ENCODE peak calls at places on chromosomes 11 and 22, in eight cellular contexts. S is left ventricle myocardium inferior, N is GM23338, M is ovary, R is Peyer's patch, V is PC-9, D is heart right ventricle, I is mesendoderm. H is an unnamed sample. For H3K4me1, the result is how much of the 10 kb centered on the place peaks cover.

GRCh38 chr11:131637469-131638175 is 267.2 kb downstream of the NTM start:
- DNase-seq in S (no peak), N (no peak), M (no peak), R (no peak), V (no peak), D (no peak), I (no peak), H (peak)

GRCh38 chr11:36458129-36458918 is 51.7 kb downstream of the TRAF6 start:
- DNase-seq in S (no peak), N (peak), M (no peak), R (no peak), V (no peak), D (no peak), I (no peak), H (no peak)

GRCh38 chr22:17569971-17570511 is 6.7 kb downstream of the SLC25A18 start:
- DNase-seq in S (no peak), N (no peak), M (no peak), R (peak), V (no peak), D (no peak), I (peak), H (peak)

GRCh38 chr11:3684129-3684685 is 13.0 kb upstream of the CHRNA10 start:
- DNase-seq in S (no peak), N (no peak), M (no peak), R (no peak), V (no peak), D (no peak), I (no peak), H (no peak)

GRCh38 chr11:119634301-119634700 is 94.7 kb downstream of the NECTIN1 start:
- DNase-seq in S (no peak), N (no peak), M (no peak), R (no peak), V (no peak), D (no peak), I (no peak), H (no peak)

GRCh38 chr11:2591805-2592204 is 108.0 kb downstream of the KCNQ1OT1 start:
- DNase-seq in S (no peak), N (no peak), M (no peak), R (peak), V (no peak), D (peak), I (no peak), H (no peak)

GRCh38 chr22:18035740-18036139 is 11.4 kb upstream of the MICAL3 start:
- DNase-seq in S (peak), N (peak), M (no peak), R (no peak), V (peak), D (no peak), I (no peak), H (no peak)

GRCh38 chr11:120040136-120040840 is 97.6 kb downstream of the TRIM29 start:
- DNase-seq in S (no peak), N (no peak), M (no peak), R (peak), V (no peak), D (no peak), I (peak), H (no peak)

GRCh38 chr11:119205080-119205479 is 1.1 kb upstream of the CBL start:
- DNase-seq in S (peak), N (peak), M (no peak), R (peak), V (no peak), D (peak), I (no peak), H (no peak)

GRCh38 chr11:1747753-1748466 is 2.5 kb downstream of the IFITM10 start:
- DNase-seq in S (peak), N (no peak), M (no peak), R (no peak), V (no peak), D (peak), I (no peak), H (no peak)

GRCh38 chr11:125358254-125358840 is 137.7 kb downstream of the FEZ1 start:
- DNase-seq in S (no peak), N (no peak), M (no peak), R (no peak), V (no peak), D (no peak), I (no peak), H (no peak)

GRCh38 chr11:9956483-9956882 is 292.6 kb downstream of the SWAP70 start:
- DNase-seq in S (no peak), N (no peak), M (no peak), R (no peak), V (no peak), D (no peak), I (no peak), H (no peak)

GRCh38 chr11:83612891-83613766 is 327.0 kb upstream of the CCDC90B start:
- DNase-seq in S (no peak), N (peak), M (no peak), R (no peak), V (peak), D (no peak), I (peak), H (no peak)

GRCh38 chr11:12411806-12412727 is 34.7 kb downstream of the PARVA start:
- DNase-seq in S (peak), N (peak), M (peak), R (peak), V (peak), D (peak), I (peak), H (no peak)

DNA sequence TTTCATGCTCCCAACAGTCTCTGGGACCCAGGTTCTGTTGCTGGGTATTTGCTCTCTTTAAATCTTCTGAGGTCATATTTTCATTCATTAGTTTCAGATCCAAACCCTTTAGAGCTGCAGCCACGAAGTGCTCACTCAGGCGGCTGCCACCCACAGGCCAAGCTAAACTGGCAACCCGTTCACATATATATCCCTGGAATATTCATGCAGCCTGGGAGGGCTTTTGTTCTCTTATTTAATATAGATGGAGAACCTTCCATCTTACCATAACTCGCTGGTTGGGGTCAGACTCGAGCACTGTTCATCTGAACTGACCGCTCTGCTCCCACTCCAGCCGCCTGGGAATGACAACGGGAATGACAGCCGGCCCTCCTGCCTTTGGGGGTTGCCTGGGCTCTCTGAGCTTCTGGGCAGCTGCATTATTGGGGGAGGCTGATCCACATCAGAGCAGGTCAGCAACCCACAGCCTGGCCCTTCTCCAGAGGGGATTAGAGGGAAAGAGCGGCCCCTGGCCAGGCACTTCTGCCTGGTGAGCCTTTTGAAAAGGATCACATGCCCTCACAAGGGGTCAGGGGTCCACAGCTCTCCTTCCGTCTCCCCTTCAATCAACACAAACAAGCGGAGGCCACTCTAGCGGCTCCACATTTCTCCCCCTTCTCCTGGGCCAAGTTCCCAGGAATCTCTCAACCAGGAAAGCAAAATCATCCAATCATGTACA is 11.9 kb downstream of the TMEM184B start:
- DNase-seq in S (no peak), N (no peak), M (no peak), R (no peak), V (no peak), D (no peak), I (no peak), H (no peak)
- H3K4me3 ChIP-seq in S (peak), N (no peak), M (no peak), R (no peak), V (no peak), D (no peak), I (no peak), H (peak)

GRCh38 chr22:39152024-39152510 is 413 bp downstream of the CBX7 start:
- DNase-seq in S (no peak), N (no peak), M (no peak), R (no peak), V (no peak), D (no peak), I (no peak), H (no peak)
- H3K27ac ChIP-seq in S (peak), N (no peak), M (peak), R (peak), V (no peak), D (peak), I (no peak), H (peak)

GRCh38 chr11:62882428-62882742 is 1.7 kb downstream of the SLC3A2 start:
- DNase-seq in S (no peak), N (no peak), M (no peak), R (no peak), V (no peak), D (no peak), I (no peak), H (no peak)
- H3K4me1 ChIP-seq in S (half or more), N (under half), M (under half), R (half or more), V (half or more), D (half or more), I (under half), H (under half)

DNA sequence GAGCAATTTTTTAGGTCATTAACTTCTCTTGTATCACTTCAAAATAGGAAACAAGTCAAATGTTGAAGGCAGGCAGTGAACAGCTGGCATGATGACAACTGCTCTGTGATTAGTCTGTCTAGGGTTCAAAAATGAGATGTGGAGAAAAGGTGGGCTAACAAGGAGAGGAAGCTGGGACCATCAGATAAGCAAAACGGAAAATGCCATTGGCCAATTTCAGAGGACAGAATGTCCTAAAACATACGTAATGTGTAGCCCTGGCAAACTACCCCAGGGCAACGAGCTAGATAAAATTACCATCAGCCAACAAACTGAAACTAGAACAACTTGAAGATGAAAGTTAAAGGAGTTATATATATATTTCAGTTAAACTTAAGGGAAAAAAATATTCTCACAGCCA is 93.2 kb downstream of the RELT start:
- DNase-seq in S (no peak), N (no peak), M (no peak), R (no peak), V (no peak), D (no peak), I (no peak), H (no peak)
- H3K4me3 ChIP-seq in S (peak), N (no peak), M (no peak), R (no peak), V (no peak), D (no peak), I (no peak), H (no peak)

DNA sequence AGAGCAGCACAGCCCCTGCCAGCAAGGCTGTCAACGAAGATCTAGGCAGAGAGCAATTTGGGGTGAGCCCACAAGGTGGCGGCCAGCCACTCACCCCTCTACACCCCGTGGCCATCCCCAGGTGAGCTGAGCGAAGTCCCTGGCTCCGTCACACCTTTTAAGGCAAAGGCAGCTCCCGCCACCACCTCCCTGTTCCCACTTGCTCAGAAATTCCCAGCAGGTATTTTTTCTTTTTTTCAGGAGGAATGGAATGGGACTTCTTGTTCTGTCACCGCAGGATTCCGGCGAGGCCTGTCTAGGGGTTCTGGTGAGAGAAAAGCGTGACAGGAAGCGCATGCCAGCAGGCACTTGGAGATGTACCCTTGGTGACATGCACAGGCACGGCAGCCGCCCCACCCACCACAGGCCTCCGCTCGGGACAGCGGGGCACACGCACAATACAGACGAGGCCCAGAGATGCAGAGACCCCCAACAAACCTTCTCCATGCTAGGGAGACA is 10.0 kb downstream of the RPL3 start:
- DNase-seq in S (no peak), N (peak), M (peak), R (no peak), V (no peak), D (no peak), I (peak), H (peak)
- H3K27ac ChIP-seq in S (peak), N (peak), M (peak), R (peak), V (peak), D (peak), I (peak), H (peak)

GRCh38 chr11:126879516-126879915 is 121.1 kb downstream of the KIRREL3 start:
- DNase-seq in S (no peak), N (no peak), M (no peak), R (no peak), V (no peak), D (no peak), I (no peak), H (no peak)
- H3K4me1 ChIP-seq in S (under half), N (under half), M (under half), R (under half), V (under half), D (under half), I (under half), H (under half)

GRCh38 chr11:43944761-43945311 is 2.4 kb downstream of the C11orf96 start:
- DNase-seq in S (peak), N (peak), M (peak), R (peak), V (no peak), D (peak), I (peak), H (no peak)
- H3K4me3 ChIP-seq in S (peak), N (peak), M (peak), R (peak), V (no peak), D (peak), I (no peak), H (peak)

GRCh38 chr22:31635638-31636306 is 26.2 kb downstream of the PISD start:
- DNase-seq in S (no peak), N (no peak), M (no peak), R (no peak), V (peak), D (no peak), I (no peak), H (no peak)

GRCh38 chr22:31639640-31640039 is 22.4 kb downstream of the PISD start:
- DNase-seq in S (no peak), N (no peak), M (no peak), R (peak), V (peak), D (no peak), I (no peak), H (no peak)

GRCh38 chr22:31637375-31637937 is 24.6 kb downstream of the PISD start:
- DNase-seq in S (peak), N (peak), M (no peak), R (peak), V (no peak), D (no peak), I (no peak), H (no peak)

GRCh38 chr22:31637938-31638618 is 23.9 kb downstream of the PISD start:
- DNase-seq in S (peak), N (no peak), M (no peak), R (peak), V (no peak), D (no peak), I (no peak), H (no peak)
- H3K27ac ChIP-seq in S (peak), N (peak), M (peak), R (peak), V (no peak), D (peak), I (no peak), H (peak)

GRCh38 chr11:77416357-77416756 is 57.5 kb downstream of the PAK1 start:
- DNase-seq in S (no peak), N (no peak), M (no peak), R (no peak), V (no peak), D (no peak), I (no peak), H (no peak)
- H3K4me1 ChIP-seq in S (under half), N (half or more), M (under half), R (under half), V (under half), D (under half), I (under half), H (under half)

H was measured in right atrium auricular region.